ENCODE peak calls at places on chromosomes 3 and 15, in ten cellular contexts. B, V, Q, R, X, G, A, L, T and H are unnamed samples.

GRCh38 chr15:67119238-67119846 is 53.9 kb downstream of the SMAD3 start:
- DNase-seq in B (no peak), V (no peak), Q (no peak), R (no peak), X (no peak), G (no peak), A (no peak), L (no peak), T (no peak), H (no peak)

GRCh38 chr3:182618085-182618732 is 175.1 kb upstream of the ATP11B start:
- DNase-seq in B (no peak), V (peak; percentile 65), Q (peak; percentile 77), R (peak; percentile 68), X (peak; percentile 47), G (no peak), A (peak; percentile 78), L (no peak), T (no peak), H (no peak)

GRCh38 chr3:44072601-44073540 is 168.8 kb upstream of the TOPAZ1 start:
- DNase-seq in B (no peak), V (no peak), Q (no peak), R (no peak), X (no peak), G (no peak), A (no peak), L (no peak), T (no peak), H (no peak)

GRCh38 chr3:16072420-16073110 is 101.9 kb upstream of the GALNT15 start:
- DNase-seq in B (no peak), V (no peak), Q (no peak), R (no peak), X (no peak), G (no peak), A (no peak), L (no peak), T (no peak), H (no peak)

GRCh38 chr3:4866841-4867240 is 112.4 kb upstream of the BHLHE40 start:
- DNase-seq in B (no peak), V (peak; percentile 30), Q (no peak), R (no peak), X (peak; percentile 59), G (no peak), A (no peak), L (no peak), T (no peak), H (no peak)

GRCh38 chr3:23961064-23961463 is 16.0 kb downstream of the NR1D2 start:
- DNase-seq in B (no peak), V (no peak), Q (no peak), R (no peak), X (peak; percentile 59), G (no peak), A (no peak), L (no peak), T (no peak), H (no peak)

GRCh38 chr3:169863458-169863899 is 6.3 kb downstream of the LRRC31 start:
- DNase-seq in B (peak; percentile 68), V (peak; percentile 71), Q (peak; percentile 85), R (peak; percentile 91), X (peak; percentile 86), G (peak; percentile 17), A (peak; percentile 87), L (no peak), T (peak; percentile 67), H (peak; percentile 64)

GRCh38 chr3:119649764-119650163 is 10.6 kb downstream of the POPDC2 start:
- DNase-seq in B (no peak), V (no peak), Q (no peak), R (no peak), X (no peak), G (no peak), A (no peak), L (no peak), T (no peak), H (no peak)

GRCh38 chr3:46285931-46286330 is 43.7 kb downstream of the CCR3 start:
- DNase-seq in B (no peak), V (no peak), Q (no peak), R (no peak), X (no peak), G (no peak), A (no peak), L (no peak), T (no peak), H (no peak)

GRCh38 chr3:135994708-135995335 is 29.3 kb downstream of the PPP2R3A start:
- DNase-seq in B (no peak), V (no peak), Q (no peak), R (no peak), X (no peak), G (no peak), A (no peak), L (no peak), T (no peak), H (no peak)

GRCh38 chr3:129783470-129783869 is 110.0 kb downstream of the TMCC1 start:
- DNase-seq in B (no peak), V (no peak), Q (no peak), R (no peak), X (no peak), G (no peak), A (no peak), L (no peak), T (no peak), H (no peak)

GRCh38 chr3:139514741-139515140 is 24.8 kb downstream of the RBP1 start:
- DNase-seq in B (no peak), V (no peak), Q (no peak), R (no peak), X (no peak), G (no peak), A (no peak), L (no peak), T (no peak), H (no peak)

GRCh38 chr3:188559856-188560255 is 405.9 kb downstream of the LPP start:
- DNase-seq in B (no peak), V (no peak), Q (no peak), R (no peak), X (no peak), G (no peak), A (no peak), L (no peak), T (no peak), H (no peak)

GRCh38 chr15:40456299-40456712 is 14.5 kb upstream of the CHST14 start:
- DNase-seq in B (no peak), V (no peak), Q (no peak), R (no peak), X (peak; percentile 43), G (no peak), A (no peak), L (no peak), T (no peak), H (no peak)

GRCh38 chr3:143070977-143071551 is 48.5 kb upstream of the CHST2 start:
- DNase-seq in B (no peak), V (no peak), Q (no peak), R (no peak), X (peak; percentile 84), G (no peak), A (no peak), L (no peak), T (no peak), H (no peak)

GRCh38 chr15:34009656-34010055 is 29.3 kb downstream of the AVEN start:
- DNase-seq in B (no peak), V (no peak), Q (no peak), R (no peak), X (no peak), G (no peak), A (no peak), L (no peak), T (no peak), H (no peak)